ENCODE peak calls at places on chromosomes 4 and X, in five cellular contexts. C is occipital lobe, P is COR-L47, W is GM04503, F is osteocyte. E is an unnamed sample.

GRCh38 chr4:15479089-15479912 is 9.6 kb downstream of the CC2D2A start:
- DNase-seq in F (peak), C (peak), P (peak), W (peak), E (peak)

GRCh38 chrX:51334276-51334675 is 1.7 kb downstream of the NUDT10 start:
- DNase-seq in F (no peak), W (no peak), C (no peak), P (no peak), E (no peak)

GRCh38 chr4:25437951-25438350 is 60.9 kb downstream of the ANAPC4 start:
- DNase-seq in F (peak), C (no peak), P (peak), W (no peak), E (no peak)

GRCh38 chrX:123476636-123477219 is 256.1 kb downstream of the THOC2 start:
- DNase-seq in C (no peak), W (no peak), P (no peak), F (no peak), E (no peak)

GRCh38 chr4:88599298-88599697 is 7.0 kb downstream of the HERC3 start:
- DNase-seq in C (no peak), F (no peak), W (no peak), P (no peak), E (peak)

GRCh38 chr4:154073107-154073817 is 284.4 kb upstream of the SFRP2 start:
- DNase-seq in F (no peak), C (no peak), W (peak), P (no peak), E (no peak)

GRCh38 chrX:57771689-57772088 is 91.6 kb upstream of the NLRP2B start:
- DNase-seq in P (no peak), W (no peak), F (no peak), C (no peak), E (no peak)

GRCh38 chr4:139300431-139301142 is 718 bp upstream of the NAA15 start:
- DNase-seq in C (peak), P (no peak), F (peak), W (no peak), E (no peak)

GRCh38 chrX:11148401-11148800 is 37.3 kb downstream of the HCCS start:
- DNase-seq in P (no peak), W (no peak), C (no peak), F (no peak), E (no peak)

GRCh38 chr4:10347815-10348214 is 109.4 kb downstream of the ZNF518B start:
- DNase-seq in C (no peak), P (no peak), F (no peak), W (no peak), E (no peak)

GRCh38 chr4:112147697-112148096 is 2.4 kb downstream of the FAM241A start:
- DNase-seq in P (no peak), C (no peak), F (no peak), W (no peak), E (no peak)

GRCh38 chr4:37837446-37837845 is 11.0 kb downstream of the PGM2 start:
- DNase-seq in F (no peak), C (no peak), W (peak), P (no peak), E (no peak)

GRCh38 chr4:32172761-32173160 is 1452.6 kb downstream of the PCDH7 start:
- DNase-seq in F (no peak), W (no peak), C (no peak), P (no peak), E (no peak)

GRCh38 chr4:139515531-139515958 is 40.5 kb downstream of the SETD7 start:
- DNase-seq in C (no peak), F (no peak), P (no peak), W (no peak), E (no peak)

GRCh38 chr4:124177647-124178425 is 534.7 kb downstream of the ANKRD50 start:
- DNase-seq in F (no peak), C (no peak), P (no peak), W (no peak), E (no peak)

GRCh38 chr4:156633846-156634245 is 337.8 kb downstream of the PDGFC start:
- DNase-seq in P (no peak), F (no peak), C (no peak), W (no peak), E (no peak)

GRCh38 chrX:108396188-108396885 is 41.9 kb downstream of the COL4A6 start:
- DNase-seq in P (no peak), W (no peak), C (no peak), F (no peak), E (no peak)